ENCODE peak calls at places on chromosomes 2 and 18, in six cellular contexts. A is K562, O is esophagus muscularis mucosa, I is breast epithelium, R is GM23338, L is H1. F is an unnamed sample.

GRCh38 chr18:24657461-24657860 is 197.0 kb downstream of the HRH4 start:
- DNase-seq in R (no peak), A (no peak), O (peak), I (no peak), L (no peak), F (no peak)

GRCh38 chr2:98508690-98509054 is 64.0 kb downstream of the INPP4A start:
- DNase-seq in R (no peak), A (peak), O (no peak), I (no peak), L (no peak), F (no peak)

GRCh38 chr18:22977847-22978701 is 44.9 kb downstream of the RBBP8 start:
- DNase-seq in R (no peak), L (no peak), A (no peak), I (no peak), O (no peak), F (no peak)

GRCh38 chr2:185780890-185781289 is 42.3 kb downstream of the FSIP2 start:
- DNase-seq in A (no peak), I (no peak), R (no peak), O (no peak), L (no peak), F (no peak)

GRCh38 chr2:27855476-27855875 is 34.7 kb downstream of the RBKS start:
- DNase-seq in A (no peak), L (no peak), I (no peak), R (no peak), O (no peak), F (no peak)

GRCh38 chr2:62595468-62595867 is 89.5 kb upstream of the TMEM17 start:
- DNase-seq in A (no peak), R (no peak), L (no peak), O (no peak), I (no peak), F (no peak)

GRCh38 chr2:1835581-1836201 is 91.4 kb upstream of the PXDN start:
- DNase-seq in O (no peak), R (no peak), I (no peak), L (no peak), A (no peak), F (no peak)

GRCh38 chr2:8577573-8577972 is 104.3 kb upstream of the ID2 start:
- DNase-seq in I (no peak), R (no peak), A (no peak), O (no peak), L (no peak), F (no peak)

GRCh38 chr2:230067990-230068657 is 600 bp downstream of the SLC16A14 start:
- DNase-seq in R (peak), L (peak), I (no peak), A (no peak), O (no peak), F (no peak)

GRCh38 chr18:26863122-26863879 is 2.2 kb downstream of the AQP4 start:
- DNase-seq in I (peak), A (no peak), R (peak), O (no peak), L (peak), F (no peak)

GRCh38 chr2:124911560-124911959 is 886.5 kb downstream of the CNTNAP5 start:
- DNase-seq in R (no peak), O (no peak), A (no peak), I (no peak), L (no peak), F (no peak)

GRCh38 chr2:126908721-126909177 is 10.1 kb downstream of the TEX51 start:
- DNase-seq in A (no peak), I (peak), O (peak), R (no peak), L (peak), F (peak)

GRCh38 chr2:134549104-134549503 is 169.7 kb downstream of the TMEM163 start:
- DNase-seq in R (no peak), O (no peak), L (no peak), I (no peak), A (no peak), F (no peak)

GRCh38 chr2:68371581-68371980 is 6.5 kb downstream of the PLEK start:
- DNase-seq in O (no peak), L (no peak), R (no peak), A (no peak), I (no peak), F (no peak)

GRCh38 chr2:65382776-65383357 is 49.5 kb downstream of the SPRED2 start:
- DNase-seq in A (peak), O (no peak), R (peak), L (no peak), I (peak), F (no peak)

GRCh38 chr2:166230024-166230723 is 102.4 kb upstream of the SCN1A start:
- DNase-seq in I (no peak), R (no peak), L (no peak), A (no peak), O (no peak), F (no peak)

GRCh38 chr2:218982312-218983262 is 2.4 kb downstream of the FEV start:
- DNase-seq in A (no peak), O (no peak), R (peak), I (no peak), L (peak), F (no peak)
- TF ChIP-seq POLR2AphosphoS5 in A (no peak), O (no peak), R (no peak), I (no peak), L (no peak), F (no peak)

DNA sequence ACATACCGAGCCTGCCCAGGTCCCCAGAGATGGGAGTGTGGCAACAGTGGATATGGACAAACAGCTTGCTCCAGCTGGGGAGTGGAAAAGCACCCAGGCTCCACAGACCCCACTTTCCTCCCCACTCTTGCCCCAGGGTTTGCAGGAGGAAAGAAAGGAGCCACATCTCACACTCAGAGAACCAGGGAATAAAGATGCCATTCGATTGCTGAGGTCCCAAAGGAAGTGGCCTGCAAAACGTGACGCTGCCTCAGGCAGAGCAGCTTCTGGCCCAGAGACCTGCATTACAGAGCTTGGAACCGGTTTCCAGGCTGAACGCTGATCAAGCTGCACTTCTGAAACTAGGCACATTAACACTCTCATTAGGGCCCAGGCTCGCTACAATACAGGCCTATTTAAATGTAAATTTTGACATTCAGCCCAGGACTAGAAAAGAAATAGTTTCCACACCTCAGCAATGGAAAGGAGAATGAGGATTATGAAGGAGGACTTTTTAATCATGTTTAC is 221.5 kb upstream of the RAB6C start:
- DNase-seq in I (no peak), O (no peak), L (no peak), A (no peak), R (peak), F (peak)
- H3K4me3 ChIP-seq in I (peak), O (peak), L (no peak), A (no peak), R (peak), F (peak)

GRCh38 chr2:15548974-15549373 is 12.2 kb downstream of the NBAS start:
- DNase-seq in A (no peak), I (no peak), O (no peak), R (no peak), L (no peak), F (no peak)

GRCh38 chr2:15543541-15543940 is 17.6 kb downstream of the NBAS start:
- DNase-seq in O (no peak), A (no peak), R (no peak), L (no peak), I (no peak), F (no peak)

GRCh38 chr2:15544227-15544626 is 16.9 kb downstream of the NBAS start:
- DNase-seq in I (no peak), A (no peak), R (no peak), L (no peak), O (no peak), F (no peak)

GRCh38 chr2:15547100-15547499 is 14.0 kb downstream of the NBAS start:
- DNase-seq in R (no peak), I (no peak), O (no peak), A (no peak), L (no peak), F (no peak)

DNA sequence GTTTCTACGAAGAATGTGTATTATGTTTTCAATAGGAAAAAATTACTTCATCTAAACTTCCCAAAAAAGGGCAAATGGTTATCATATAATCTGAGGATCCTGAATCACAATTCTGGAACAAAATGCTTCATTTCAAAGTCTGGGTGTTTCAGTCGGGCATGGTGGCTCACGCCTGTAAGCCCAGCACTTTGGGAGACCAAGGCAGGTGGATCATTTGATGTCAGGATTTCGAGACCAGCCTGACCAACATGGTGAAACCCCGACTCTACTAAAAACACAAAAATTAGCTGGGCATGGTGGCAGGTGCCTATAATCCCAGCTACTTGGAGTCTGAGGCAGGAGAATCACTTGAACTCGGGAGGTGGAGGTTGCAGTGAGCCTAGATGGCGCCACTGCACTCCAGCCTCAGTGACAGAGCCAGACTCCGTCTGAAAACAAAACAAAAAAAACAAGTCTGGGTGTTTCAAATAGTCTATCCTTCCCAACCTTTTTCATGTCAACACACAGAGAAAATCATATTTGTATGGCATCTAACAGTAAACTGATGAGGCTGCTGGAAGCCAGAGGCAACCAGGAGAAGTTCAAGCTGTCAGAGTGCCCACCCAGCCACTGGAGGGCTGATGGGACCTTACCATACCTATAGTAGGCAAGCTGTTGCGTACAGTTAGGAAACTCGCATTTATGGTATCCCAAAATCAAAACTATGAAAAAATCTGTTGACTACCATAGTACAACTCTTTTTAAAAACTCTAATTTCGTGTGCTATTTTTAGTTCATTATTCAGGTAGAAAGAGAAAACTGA is 14.6 kb downstream of the NBAS start:
- DNase-seq in A (no peak), I (no peak), R (no peak), O (no peak), L (peak), F (no peak)
- TF ChIP-seq CTCF in A (peak), I (no peak), R (peak), O (no peak), L (peak), F (no peak)

DNA sequence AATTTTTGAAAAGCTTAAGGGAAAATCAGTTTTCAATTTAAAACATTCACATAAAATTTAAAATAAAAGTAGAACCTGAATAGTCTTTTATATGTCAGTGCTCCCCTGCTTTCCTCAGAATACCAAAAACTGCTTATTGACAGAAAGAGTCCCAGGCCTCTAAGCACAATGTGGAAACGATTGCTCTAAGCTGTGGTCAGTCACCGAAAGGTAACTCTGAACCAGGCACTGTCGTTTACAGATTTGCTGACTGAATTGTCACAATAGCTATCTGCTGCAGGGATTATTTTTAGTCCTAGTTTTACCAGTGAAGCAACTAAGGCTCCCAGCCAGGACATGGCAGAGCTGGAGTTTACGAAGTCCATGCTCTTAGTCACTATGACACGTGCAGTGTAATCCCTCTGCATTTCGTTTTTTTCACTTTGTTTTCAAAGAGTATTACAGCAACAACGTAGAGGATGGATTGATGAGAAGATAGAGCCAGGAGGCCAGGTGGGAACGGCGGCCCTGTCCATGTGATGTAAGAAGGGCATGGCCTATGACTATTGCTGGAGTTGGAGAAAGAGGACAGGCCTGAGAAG is 28.1 kb upstream of the TMEM247 start:
- DNase-seq in O (peak), I (no peak), A (no peak), L (no peak), R (no peak), F (no peak)
- TF ChIP-seq POLR2AphosphoS5 in O (peak), I (no peak), A (no peak), L (no peak), R (no peak), F (no peak)

GRCh38 chr2:113602869-113603466 is 24.1 kb upstream of the RABL2A start:
- DNase-seq in A (no peak), O (no peak), R (no peak), L (no peak), I (no peak), F (no peak)
- H3K4me3 ChIP-seq in A (peak), O (peak), R (peak), L (no peak), I (peak), F (peak)

GRCh38 chr2:23293756-23294155 is 91.2 kb upstream of the KLHL29 start:
- DNase-seq in A (no peak), I (no peak), O (no peak), L (no peak), R (no peak), F (no peak)

GRCh38 chr2:23291274-23291673 is 93.7 kb upstream of the KLHL29 start:
- DNase-seq in L (no peak), A (no peak), O (no peak), R (no peak), I (no peak), F (no peak)

GRCh38 chr2:23293063-23293462 is 91.9 kb upstream of the KLHL29 start:
- DNase-seq in A (no peak), L (no peak), R (no peak), O (no peak), I (no peak), F (no peak)

GRCh38 chr2:23292024-23292423 is 93.0 kb upstream of the KLHL29 start:
- DNase-seq in A (peak), R (no peak), L (no peak), I (no peak), O (no peak), F (peak)

DNA sequence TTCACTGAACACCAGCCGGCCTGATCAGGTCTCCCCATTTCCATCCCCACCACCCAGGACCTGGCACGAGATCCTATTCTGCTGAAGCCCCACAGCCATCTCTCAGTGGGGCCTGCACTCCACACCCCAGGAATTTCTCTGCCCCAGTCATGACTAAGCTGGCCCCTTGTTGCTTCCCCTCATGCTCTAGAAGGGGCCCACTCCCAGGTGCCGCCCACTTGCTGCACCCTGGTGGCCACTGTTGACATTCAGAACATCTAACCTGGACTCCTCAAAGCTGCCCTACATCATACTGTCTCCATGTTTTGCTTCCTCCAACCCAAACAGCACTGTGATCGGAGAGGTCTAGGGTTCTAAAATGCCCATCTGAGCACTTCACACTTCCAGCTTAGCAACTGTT is 90.7 kb upstream of the KLHL29 start:
- DNase-seq in R (peak), A (peak), L (no peak), O (no peak), I (no peak), F (no peak)
- TF ChIP-seq CTCF in R (peak), A (peak), L (peak), O (no peak), I (no peak), F (no peak)

DNA sequence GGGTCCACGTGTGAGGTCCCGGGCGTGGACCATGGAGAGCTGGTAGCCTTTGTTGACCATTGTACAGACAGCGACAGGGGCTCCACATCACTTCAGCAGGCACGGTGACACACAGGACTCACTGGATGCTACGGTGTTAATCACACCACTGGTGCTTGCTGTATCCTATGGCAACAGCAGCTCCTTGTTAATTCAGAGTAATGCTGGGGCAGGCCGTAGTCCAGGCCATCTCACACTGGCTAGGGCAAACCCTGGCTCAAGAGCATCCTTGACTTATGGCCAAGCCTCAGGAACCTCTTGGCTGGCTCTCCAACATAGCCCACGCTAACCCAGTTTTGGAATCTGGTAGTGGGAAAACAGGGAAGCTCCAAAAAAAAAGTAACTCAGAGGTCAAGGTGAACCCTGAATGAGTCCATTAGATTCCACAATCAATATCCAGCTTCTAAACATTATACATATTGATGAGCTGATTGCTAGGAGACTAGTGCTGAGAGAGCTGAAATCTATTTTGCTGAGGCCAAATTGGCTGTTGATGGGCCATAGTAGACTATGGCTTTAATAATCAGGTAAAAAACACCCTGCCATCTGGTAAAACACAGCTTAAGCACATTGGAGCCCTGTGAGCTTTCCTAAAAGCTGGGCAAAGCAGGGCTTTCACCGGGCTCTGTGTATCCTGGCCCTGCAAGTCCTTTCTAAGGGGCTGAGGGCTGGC is 253.6 kb downstream of the PRKCE start:
- DNase-seq in L (no peak), R (no peak), I (no peak), O (no peak), A (no peak), F (no peak)
- TF ChIP-seq POLR2AphosphoS5 in L (no peak), R (no peak), I (no peak), O (no peak), A (no peak), F (no peak)

GRCh38 chr2:174490032-174490431 is 3.2 kb upstream of the GPR155 start:
- DNase-seq in A (no peak), O (no peak), I (no peak), R (no peak), L (no peak), F (no peak)

GRCh38 chr2:174491947-174492346 is 5.1 kb upstream of the GPR155 start:
- DNase-seq in A (no peak), O (no peak), L (no peak), R (no peak), I (no peak), F (no peak)

GRCh38 chr2:174493549-174494331 is 6.9 kb upstream of the GPR155 start:
- DNase-seq in A (no peak), L (no peak), O (no peak), I (no peak), R (no peak), F (no peak)

GRCh38 chr2:174495365-174496012 is 8.7 kb upstream of the GPR155 start:
- DNase-seq in R (peak), O (no peak), L (no peak), I (no peak), A (no peak), F (no peak)

GRCh38 chr2:174492963-174493431 is 6.2 kb upstream of the GPR155 start:
- DNase-seq in L (no peak), O (no peak), A (no peak), I (no peak), R (no peak), F (no peak)
- H3K4me3 ChIP-seq in L (no peak), O (no peak), A (no peak), I (no peak), R (no peak), F (no peak)